ENCODE peak calls at places on chromosomes 3 and 15, in nine cellular contexts. P, U, D, C, Q, K, E, X and T are unnamed samples.
A peak's percentile ranks its signal among the peaks of the same experiment; 100 is the strongest.

GRCh38 chr3:119595639-119596329 is 1.9 kb upstream of the PLA1A start:
- DNase-seq in P (no peak), U (no peak), D (no peak), C (no peak), Q (no peak), K (no peak), E (no peak), X (no peak), T (no peak)

GRCh38 chr15:75030424-75030823 is 7.0 kb downstream of the PPCDC start:
- DNase-seq in P (no peak), U (no peak), D (no peak), C (no peak), Q (no peak), K (no peak), E (no peak), X (no peak), T (no peak)

GRCh38 chr3:186124618-186125017 is 15.7 kb upstream of the ETV5 start:
- DNase-seq in P (no peak), U (no peak), D (no peak), C (no peak), Q (no peak), K (no peak), E (no peak), X (no peak), T (no peak)

GRCh38 chr3:98875535-98875934 is 26.0 kb downstream of the DCBLD2 start:
- DNase-seq in P (peak; percentile 44), U (no peak), D (no peak), C (no peak), Q (no peak), K (no peak), E (no peak), X (no peak), T (no peak)

GRCh38 chr3:61811652-61812051 is 250.3 kb downstream of the PTPRG start:
- DNase-seq in P (no peak), U (no peak), D (no peak), C (no peak), Q (no peak), K (no peak), E (no peak), X (no peak), T (no peak)

GRCh38 chr3:13507791-13508339 is 27.8 kb downstream of the HDAC11 start:
- DNase-seq in P (no peak), U (no peak), D (no peak), C (peak; percentile 13), Q (no peak), K (no peak), E (peak; percentile 48), X (no peak), T (no peak)

GRCh38 chr15:68268405-68268804 is 9.1 kb upstream of the FEM1B start:
- DNase-seq in P (no peak), U (no peak), D (no peak), C (peak; percentile 65), Q (no peak), K (no peak), E (no peak), X (no peak), T (no peak)

GRCh38 chr15:74397239-74398068 is 30.0 kb upstream of the CYP11A1 start:
- DNase-seq in P (no peak), U (no peak), D (no peak), C (no peak), Q (no peak), K (no peak), E (no peak), X (no peak), T (no peak)

GRCh38 chr15:62465173-62465572 is 300.1 kb upstream of the C2CD4B start:
- DNase-seq in P (no peak), U (no peak), D (no peak), C (no peak), Q (no peak), K (no peak), E (no peak), X (no peak), T (no peak)

DNA sequence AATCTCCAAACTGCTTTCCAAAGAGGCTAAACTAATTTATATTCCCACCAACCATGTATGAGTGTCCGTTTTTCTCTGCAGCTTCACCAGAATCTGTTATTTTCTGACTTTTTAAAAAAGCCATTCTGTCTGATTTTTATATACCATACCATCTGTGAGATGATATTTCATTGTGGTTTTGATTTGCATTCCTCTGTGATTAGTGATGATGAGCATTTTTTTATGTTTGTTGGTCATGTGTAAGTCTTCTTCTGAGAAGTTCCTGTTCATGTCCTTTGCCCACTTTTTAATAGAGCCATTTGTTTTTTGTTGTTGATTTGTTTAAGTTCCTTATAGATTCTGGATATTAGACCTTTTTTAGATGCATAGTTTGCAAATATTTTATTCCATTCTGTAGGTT is 179.4 kb upstream of the ALCAM start:
- DNase-seq in P (no peak), U (no peak), D (no peak), C (peak; percentile 28), Q (no peak), K (no peak), E (no peak), X (no peak), T (no peak)
- H3K36me3 ChIP-seq in P (no peaks in the 10 kb centered on the region), U (no peaks in the 10 kb centered on the region), D (no peaks in the 10 kb centered on the region), C (no peaks in the 10 kb centered on the region), Q (no peaks in the 10 kb centered on the region), K (no peaks in the 10 kb centered on the region), E (no peaks in the 10 kb centered on the region), X (no peaks in the 10 kb centered on the region), T (no peaks in the 10 kb centered on the region)

DNA sequence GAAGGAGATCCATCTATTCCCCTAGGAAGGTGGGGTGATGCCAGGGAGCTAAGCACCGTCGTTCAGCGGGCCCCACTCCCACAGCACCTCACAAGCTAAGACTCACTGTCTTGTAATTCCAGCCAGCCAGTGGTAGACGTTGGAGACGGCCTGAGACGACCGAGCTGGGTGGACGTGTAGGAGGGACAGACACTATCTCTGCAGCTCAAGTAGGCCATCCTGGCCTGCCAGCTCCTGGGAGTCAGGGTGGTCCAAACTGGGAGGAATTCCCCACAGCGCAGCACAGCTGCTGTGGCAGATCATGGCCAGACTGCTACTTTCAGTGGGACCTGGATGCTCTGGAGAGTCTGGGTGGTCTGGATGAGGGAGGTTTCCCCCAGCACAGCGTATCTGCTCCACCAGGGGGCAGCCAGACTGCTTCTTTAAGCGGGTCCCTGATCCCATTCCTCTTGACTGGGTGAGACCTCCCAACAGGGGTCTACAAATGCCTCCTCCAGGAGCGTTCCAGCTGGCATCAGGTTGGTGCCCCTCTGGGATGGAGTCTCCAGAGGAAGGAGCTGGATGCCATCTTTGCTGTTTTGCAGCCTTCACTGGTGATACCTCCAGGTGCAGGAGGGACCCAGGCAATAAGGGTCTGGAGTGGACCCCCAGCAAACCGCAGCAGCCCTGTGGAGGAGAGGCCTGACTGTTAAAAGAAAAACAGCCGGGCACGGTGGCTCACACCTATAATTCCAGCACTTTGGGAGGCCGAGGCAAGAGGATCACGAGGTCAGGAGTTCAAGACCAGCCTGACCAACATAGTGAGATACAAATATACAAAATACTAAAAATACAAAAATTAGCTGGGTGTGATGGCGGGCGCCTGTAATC is 27.6 kb downstream of the GNB5 start:
- DNase-seq in P (no peak), U (no peak), D (no peak), C (no peak), Q (no peak), K (no peak), E (peak; percentile 56), X (no peak), T (peak; percentile 60)
- TF ChIP-seq CTCF in P (peak; percentile 39), U (no peak), D (no peak), C (no peak), Q (no peak), K (no peak), E (peak; percentile 60), X (no peak), T (peak; percentile 29)

DNA sequence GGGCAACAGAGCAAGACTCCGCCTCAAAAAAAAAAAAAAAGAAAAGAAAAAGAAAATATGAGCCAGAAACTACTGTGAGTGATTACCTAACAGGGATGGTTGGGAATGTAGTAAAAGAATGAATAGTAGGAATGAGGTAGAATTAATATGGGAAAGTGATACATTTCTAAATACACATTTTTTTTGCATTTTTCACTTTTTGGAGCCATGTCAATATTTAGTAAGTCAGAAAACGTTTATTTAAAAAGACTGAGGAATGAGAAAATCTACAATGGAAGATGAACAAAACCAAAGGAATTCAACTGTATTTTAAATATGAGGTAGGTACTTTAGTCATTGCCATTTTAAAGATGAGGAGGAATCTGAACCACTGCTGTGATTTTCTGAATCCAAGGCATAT is 817.2 kb upstream of the CADM2 start:
- DNase-seq in P (no peak), U (no peak), D (no peak), C (peak; percentile 41), Q (no peak), K (no peak), E (no peak), X (no peak), T (no peak)
- H3K36me3 ChIP-seq in P (no peaks in the 10 kb centered on the region), U (no peaks in the 10 kb centered on the region), D (no peaks in the 10 kb centered on the region), C (no peaks in the 10 kb centered on the region), Q (no peaks in the 10 kb centered on the region), K (no peaks in the 10 kb centered on the region), E (no peaks in the 10 kb centered on the region), X (no peaks in the 10 kb centered on the region), T (no peaks in the 10 kb centered on the region)

DNA sequence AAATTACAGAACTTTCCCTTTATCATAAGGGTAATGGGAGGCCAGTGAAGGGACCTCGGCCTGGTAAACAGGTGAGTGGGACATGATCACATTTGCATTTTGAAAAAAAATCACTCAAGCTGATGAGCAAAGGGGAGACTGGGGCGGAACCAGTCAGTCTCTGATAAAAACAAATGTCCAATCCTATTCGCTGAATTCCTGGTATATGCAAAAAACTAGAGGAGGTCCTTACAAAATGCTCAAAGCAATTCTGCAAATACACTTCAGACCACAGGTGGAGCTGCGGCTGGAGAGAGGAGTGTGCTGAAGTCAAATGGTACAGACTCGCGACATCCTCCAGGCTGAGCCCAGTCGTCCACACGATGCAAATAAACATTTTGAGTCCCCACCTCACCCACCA is 166.7 kb downstream of the FOXP1 start:
- DNase-seq in P (no peak), U (no peak), D (no peak), C (no peak), Q (no peak), K (no peak), E (peak; percentile 28), X (no peak), T (no peak)
- TF ChIP-seq CTCF in P (peak; percentile 7), U (no peak), D (no peak), C (no peak), Q (no peak), K (no peak), E (peak; percentile 35), X (no peak), T (no peak)

DNA sequence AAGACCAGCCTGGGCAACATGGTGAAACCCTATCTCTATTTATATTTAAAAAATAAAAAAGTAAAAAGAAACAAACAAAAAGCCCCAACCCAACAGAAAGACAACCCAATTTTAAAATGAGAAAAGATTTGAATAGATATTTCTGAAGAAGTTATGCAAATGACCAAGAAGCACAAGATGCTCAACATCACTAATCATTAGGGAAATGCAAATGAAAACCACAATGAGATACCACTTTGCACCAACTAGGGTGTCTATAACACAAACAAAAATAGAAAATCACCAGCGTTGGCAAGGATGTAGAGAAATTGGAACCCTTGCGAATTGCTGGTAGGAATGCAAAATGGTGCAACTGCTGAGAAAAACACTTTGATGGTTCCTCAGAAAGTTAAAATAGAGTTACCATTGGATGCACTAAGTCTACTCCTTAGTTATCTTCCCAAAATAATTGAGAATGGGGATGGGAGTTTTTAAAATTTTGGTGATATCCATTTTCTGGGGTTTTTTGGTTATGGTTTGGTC is 45.8 kb upstream of the CCNB2 start:
- DNase-seq in P (no peak), U (no peak), D (no peak), C (no peak), Q (no peak), K (no peak), E (no peak), X (no peak), T (no peak)
- H3K36me3 ChIP-seq in P (peaks cover 63% of the 10 kb centered on the region), U (peaks cover 6% of the 10 kb centered on the region), D (no peaks in the 10 kb centered on the region), C (peaks cover 24% of the 10 kb centered on the region), Q (peaks cover 21% of the 10 kb centered on the region), K (peaks cover 4% of the 10 kb centered on the region), E (peaks cover 80% of the 10 kb centered on the region), X (peaks cover 68% of the 10 kb centered on the region), T (peaks cover 96% of the 10 kb centered on the region)